ENCODE peak calls at places on chromosomes 3 and 15, in four cellular contexts. One of them, this sample, is unnamed.

GRCh38 chr15:69794643-69795461 is 302.9 kb downstream of the TLE3 start:
- DNase-seq in SIG-M5: no peak
- DNase-seq in transverse colon: no peak
- DNase-seq in RKO: no peak
- DNase-seq in this sample: no peak

GRCh38 chr3:23796518-23796917 is 9.2 kb upstream of the UBE2E1 start:
- DNase-seq in RKO: no peak
- DNase-seq in SIG-M5: no peak
- DNase-seq in transverse colon: no peak
- DNase-seq in this sample: no peak

GRCh38 chr3:72307438-72308105 is 522.6 kb upstream of the PROK2 start:
- DNase-seq in transverse colon: no peak
- DNase-seq in SIG-M5: no peak
- DNase-seq in RKO: no peak
- DNase-seq in this sample: no peak

GRCh38 chr15:30042556-30042955 is 40.2 kb upstream of the GOLGA8J start:
- DNase-seq in SIG-M5: no peak
- DNase-seq in transverse colon: no peak
- DNase-seq in RKO: no peak
- DNase-seq in this sample: peak; percentile 66

GRCh38 chr3:104819333-104819732 is 547.4 kb upstream of the ALCAM start:
- DNase-seq in SIG-M5: no peak
- DNase-seq in transverse colon: no peak
- DNase-seq in RKO: no peak
- DNase-seq in this sample: no peak

GRCh38 chr3:185152433-185153169 is at the start of gene C3orf70:
- DNase-seq in transverse colon: peak; percentile 69
- DNase-seq in RKO: no peak
- DNase-seq in SIG-M5: no peak
- DNase-seq in this sample: peak; percentile 47

GRCh38 chr3:126664591-126665214 is 9.8 kb upstream of the TXNRD3 start:
- DNase-seq in RKO: no peak
- DNase-seq in SIG-M5: no peak
- DNase-seq in transverse colon: no peak
- DNase-seq in this sample: peak; percentile 37

GRCh38 chr3:14918356-14918860 is 29.0 kb upstream of the NR2C2 start:
- DNase-seq in SIG-M5: no peak
- DNase-seq in transverse colon: no peak
- DNase-seq in RKO: no peak
- DNase-seq in this sample: no peak

GRCh38 chr3:101513419-101513986 is 491 bp upstream of the SENP7 start:
- DNase-seq in SIG-M5: no peak
- DNase-seq in RKO: peak; percentile 4
- DNase-seq in transverse colon: no peak
- DNase-seq in this sample: peak; percentile 3